ENCODE peak calls at places on chromosomes 7 and 10, in ten cellular contexts. C, Y, X, P, N, E, Z, A, S and T are unnamed samples.
A peak's percentile ranks its signal among the peaks of the same experiment; 100 is the strongest.

GRCh38 chr7:47198159-47198558 is 383.8 kb downstream of the TNS3 start:
- DNase-seq in C (no peak), Y (no peak), X (no peak), P (no peak), N (no peak), E (peak; percentile 7), Z (no peak), A (no peak), S (peak; percentile 7), T (no peak)

GRCh38 chr7:142790056-142790455 is 19.3 kb downstream of the PRSS2 start:
- DNase-seq in C (no peak), Y (no peak), X (no peak), P (no peak), N (no peak), E (no peak), Z (no peak), A (no peak), S (no peak), T (no peak)

GRCh38 chr10:127872871-127873600 is 19.7 kb downstream of the CLRN3 start:
- DNase-seq in C (no peak), Y (peak; percentile 38), X (no peak), P (no peak), N (no peak), E (no peak), Z (no peak), A (no peak), S (peak; percentile 23), T (no peak)

GRCh38 chr7:2855386-2855785 is 11.3 kb upstream of the GNA12 start:
- DNase-seq in C (no peak), Y (no peak), X (no peak), P (no peak), N (no peak), E (no peak), Z (no peak), A (no peak), S (no peak), T (no peak)

GRCh38 chr10:127292888-127293287 is 96.5 kb upstream of the INSYN2A start:
- DNase-seq in C (no peak), Y (no peak), X (no peak), P (no peak), N (no peak), E (no peak), Z (no peak), A (no peak), S (no peak), T (no peak)

GRCh38 chr10:70472799-70473452 is 5.6 kb upstream of the PALD1 start:
- DNase-seq in C (no peak), Y (no peak), X (no peak), P (no peak), N (no peak), E (no peak), Z (no peak), A (no peak), S (no peak), T (no peak)

GRCh38 chr7:24978837-24979469 is 1.0 kb downstream of the OSBPL3 start:
- DNase-seq in C (peak; percentile 61), Y (peak; percentile 13), X (peak; percentile 12), P (no peak), N (peak; percentile 41), E (no peak), Z (no peak), A (no peak), S (no peak), T (no peak)

GRCh38 chr10:124367936-124368335 is 50.8 kb downstream of the OAT start:
- DNase-seq in C (no peak), Y (no peak), X (no peak), P (no peak), N (no peak), E (no peak), Z (no peak), A (no peak), S (no peak), T (no peak)

GRCh38 chr7:40147371-40148246 is 12.8 kb downstream of the SUGCT start:
- DNase-seq in C (no peak), Y (no peak), X (no peak), P (no peak), N (no peak), E (peak; percentile 44), Z (no peak), A (no peak), S (no peak), T (no peak)

GRCh38 chr7:47149208-47149864 is 432.6 kb downstream of the TNS3 start:
- DNase-seq in C (no peak), Y (no peak), X (no peak), P (no peak), N (no peak), E (no peak), Z (no peak), A (no peak), S (no peak), T (no peak)

GRCh38 chr7:17986826-17987225 is 40.8 kb downstream of the PRPS1L1 start:
- DNase-seq in C (peak; percentile 90), Y (no peak), X (no peak), P (peak; percentile 63), N (no peak), E (peak; percentile 86), Z (no peak), A (no peak), S (peak; percentile 87), T (no peak)

GRCh38 chr10:80191589-80192270 is 13.6 kb downstream of the ANXA11 start:
- DNase-seq in C (no peak), Y (no peak), X (no peak), P (no peak), N (no peak), E (no peak), Z (no peak), A (no peak), S (no peak), T (no peak)

GRCh38 chr10:63573068-63573697 is 52.0 kb downstream of the REEP3 start:
- DNase-seq in C (peak; percentile 72), Y (no peak), X (no peak), P (peak; percentile 66), N (no peak), E (no peak), Z (no peak), A (no peak), S (peak; percentile 41), T (no peak)

GRCh38 chr10:28592953-28593352 is 60.0 kb downstream of the WAC start:
- DNase-seq in C (peak; percentile 73), Y (no peak), X (no peak), P (peak; percentile 29), N (no peak), E (peak; percentile 89), Z (no peak), A (no peak), S (peak; percentile 80), T (peak; percentile 52)

GRCh38 chr7:142859829-142860228 is 5.0 kb downstream of the EPHB6 start:
- DNase-seq in C (peak; percentile 77), Y (no peak), X (no peak), P (no peak), N (no peak), E (peak; percentile 16), Z (peak; percentile 58), A (no peak), S (peak; percentile 86), T (peak; percentile 51)

GRCh38 chr7:134662166-134662870 is 15.7 kb downstream of the BPGM start:
- DNase-seq in C (peak; percentile 41), Y (no peak), X (no peak), P (no peak), N (no peak), E (no peak), Z (no peak), A (no peak), S (peak; percentile 64), T (no peak)

GRCh38 chr10:22849077-22849810 is 78.6 kb upstream of the ARMC3 start:
- DNase-seq in C (peak; percentile 55), Y (no peak), X (no peak), P (no peak), N (peak; percentile 57), E (no peak), Z (peak; percentile 93), A (no peak), S (peak; percentile 64), T (no peak)

GRCh38 chr7:45653209-45653907 is 79.2 kb downstream of the ADCY1 start:
- DNase-seq in C (no peak), Y (no peak), X (no peak), P (no peak), N (no peak), E (no peak), Z (no peak), A (no peak), S (no peak), T (no peak)

GRCh38 chr10:23981520-23982309 is 227.2 kb upstream of the KIAA1217 start:
- DNase-seq in C (no peak), Y (no peak), X (no peak), P (no peak), N (no peak), E (peak; percentile 2), Z (no peak), A (no peak), S (no peak), T (no peak)